ENCODE peak calls at places on chromosomes 5 and 9, in five cellular contexts. One of them, this sample, is unnamed.

GRCh38 chr9:77783518-77783917 is 135.4 kb upstream of the GNA14 start:
- DNase-seq in brain microvascular endothelial cell: no peak
- DNase-seq in astrocyte of the spinal cord: no peak
- DNase-seq in AG10803: no peak
- DNase-seq in mucosa of gallbladder: no peak
- DNase-seq in this sample: peak

GRCh38 chr9:131722260-131722659 is 17.6 kb downstream of the RAPGEF1 start:
- DNase-seq in astrocyte of the spinal cord: no peak
- DNase-seq in AG10803: no peak
- DNase-seq in brain microvascular endothelial cell: no peak
- DNase-seq in mucosa of gallbladder: no peak
- DNase-seq in this sample: no peak

GRCh38 chr5:143757116-143757515 is 54.8 kb upstream of the HMHB1 start:
- DNase-seq in mucosa of gallbladder: no peak
- DNase-seq in astrocyte of the spinal cord: no peak
- DNase-seq in AG10803: peak
- DNase-seq in brain microvascular endothelial cell: no peak
- DNase-seq in this sample: no peak

GRCh38 chr5:124528838-124529237 is 217.6 kb downstream of the ZNF608 start:
- DNase-seq in AG10803: no peak
- DNase-seq in mucosa of gallbladder: no peak
- DNase-seq in brain microvascular endothelial cell: no peak
- DNase-seq in astrocyte of the spinal cord: peak
- DNase-seq in this sample: no peak

GRCh38 chr5:148828461-148829247 is 2.2 kb downstream of the ADRB2 start:
- DNase-seq in astrocyte of the spinal cord: peak
- DNase-seq in mucosa of gallbladder: no peak
- DNase-seq in AG10803: no peak
- DNase-seq in brain microvascular endothelial cell: no peak
- DNase-seq in this sample: no peak

GRCh38 chr9:136082496-136083361 is 12.4 kb downstream of the NACC2 start:
- DNase-seq in brain microvascular endothelial cell: no peak
- DNase-seq in astrocyte of the spinal cord: no peak
- DNase-seq in AG10803: no peak
- DNase-seq in mucosa of gallbladder: no peak
- DNase-seq in this sample: no peak

GRCh38 chr9:76136986-76137385 is 246.5 kb downstream of the PCSK5 start:
- DNase-seq in AG10803: peak
- DNase-seq in mucosa of gallbladder: no peak
- DNase-seq in brain microvascular endothelial cell: peak
- DNase-seq in astrocyte of the spinal cord: peak
- DNase-seq in this sample: peak

GRCh38 chr9:13444272-13444608 is 164.7 kb upstream of the MPDZ start:
- DNase-seq in astrocyte of the spinal cord: no peak
- DNase-seq in mucosa of gallbladder: no peak
- DNase-seq in AG10803: no peak
- DNase-seq in brain microvascular endothelial cell: no peak
- DNase-seq in this sample: no peak